ENCODE peak calls at places on chromosome 7, in six cellular contexts. W is colonic mucosa, H is GM23248, S is testis, K is AG09309, N is A549. P is an unnamed sample.

GRCh38 chr7:150586068-150586777 is 19.0 kb downstream of the GIMAP4 start:
- DNase-seq in W (no peak), H (no peak), S (no peak), K (no peak), N (no peak), P (no peak)

GRCh38 chr7:41232086-41232485 is 470.8 kb downstream of the INHBA start:
- DNase-seq in W (no peak), H (peak), S (no peak), K (no peak), N (no peak), P (no peak)

GRCh38 chr7:130362251-130362650 is 17.6 kb downstream of the CPA5 start:
- DNase-seq in W (no peak), H (no peak), S (no peak), K (no peak), N (no peak), P (no peak)

GRCh38 chr7:151412318-151412717 is 2.5 kb upstream of the WDR86 start:
- DNase-seq in W (no peak), H (no peak), S (no peak), K (no peak), N (no peak), P (no peak)

GRCh38 chr7:36287371-36288241 is 102.1 kb upstream of the ANLN start:
- DNase-seq in W (peak), H (peak), S (no peak), K (no peak), N (peak), P (no peak)

GRCh38 chr7:86437951-86438450 is 205.7 kb upstream of the GRM3 start:
- DNase-seq in W (no peak), H (no peak), S (no peak), K (no peak), N (no peak), P (no peak)

GRCh38 chr7:12564996-12565764 is 5.3 kb upstream of the SCIN start:
- DNase-seq in W (no peak), H (no peak), S (no peak), K (no peak), N (peak), P (no peak)

GRCh38 chr7:157462840-157463239 is 126.0 kb downstream of the DNAJB6 start:
- DNase-seq in W (no peak), H (no peak), S (no peak), K (no peak), N (no peak), P (no peak)

GRCh38 chr7:134018321-134018720 is 108.8 kb upstream of the LRGUK start:
- DNase-seq in W (no peak), H (no peak), S (peak), K (no peak), N (no peak), P (no peak)

GRCh38 chr7:158944195-158944594 is 87.8 kb downstream of the DYNC2I1 start:
- DNase-seq in W (no peak), H (no peak), S (no peak), K (no peak), N (no peak), P (no peak)

GRCh38 chr7:131042269-131043160 is 285.2 kb upstream of the MKLN1 start:
- DNase-seq in W (no peak), H (peak), S (no peak), K (no peak), N (no peak), P (no peak)

GRCh38 chr7:13099197-13099795 is 411.9 kb downstream of the ARL4A start:
- DNase-seq in W (no peak), H (no peak), S (no peak), K (no peak), N (peak), P (no peak)

GRCh38 chr7:81110673-81111072 is 191.8 kb upstream of the SEMA3C start:
- DNase-seq in W (no peak), H (no peak), S (no peak), K (no peak), N (no peak), P (no peak)

GRCh38 chr7:110685899-110686298 is 405.0 kb upstream of the LRRN3 start:
- DNase-seq in W (no peak), H (no peak), S (no peak), K (no peak), N (no peak), P (no peak)

GRCh38 chr7:40232242-40232929 is 97.6 kb downstream of the SUGCT start:
- DNase-seq in W (peak), H (peak), S (peak), K (no peak), N (peak), P (peak)

GRCh38 chr7:39749717-39750116 is 126.3 kb downstream of the RALA start:
- DNase-seq in W (no peak), H (no peak), S (no peak), K (no peak), N (no peak), P (no peak)

GRCh38 chr7:94647295-94647694 is 8.6 kb downstream of the SGCE start:
- DNase-seq in W (no peak), H (no peak), S (no peak), K (no peak), N (no peak), P (no peak)

GRCh38 chr7:28065308-28065707 is 115.3 kb downstream of the JAZF1 start:
- DNase-seq in W (no peak), H (peak), S (no peak), K (peak), N (no peak), P (peak)

GRCh38 chr7:129417073-129417472 is 17.2 kb upstream of the STRIP2 start:
- DNase-seq in W (no peak), H (no peak), S (no peak), K (no peak), N (no peak), P (no peak)

GRCh38 chr7:103150192-103150591 is 1.3 kb upstream of the NAPEPLD start:
- DNase-seq in W (peak), H (no peak), S (no peak), K (no peak), N (no peak), P (no peak)

GRCh38 chr7:70349819-70350218 is 751.5 kb downstream of the AUTS2 start:
- DNase-seq in W (no peak), H (no peak), S (no peak), K (no peak), N (no peak), P (no peak)

GRCh38 chr7:30869794-30870491 is 41.7 kb upstream of the AQP1 start:
- DNase-seq in W (no peak), H (peak), S (no peak), K (no peak), N (no peak), P (no peak)

GRCh38 chr7:92835851-92836488 is 403 bp downstream of the CDK6 start:
- DNase-seq in W (peak), H (peak), S (peak), K (no peak), N (peak), P (no peak)

GRCh38 chr7:87628780-87629569 is 777 bp downstream of the RUNDC3B start:
- DNase-seq in W (peak), H (peak), S (peak), K (no peak), N (peak), P (no peak)

GRCh38 chr7:26202019-26202985 is 757 bp downstream of the CBX3 start:
- DNase-seq in W (peak), H (peak), S (peak), K (no peak), N (peak), P (no peak)

GRCh38 chr7:43491984-43492383 is 90.9 kb upstream of the STK17A start:
- DNase-seq in W (no peak), H (peak), S (no peak), K (peak), N (peak), P (peak)

GRCh38 chr7:12315049-12315448 is 88.6 kb downstream of the VWDE start:
- DNase-seq in W (no peak), H (no peak), S (no peak), K (no peak), N (no peak), P (no peak)

GRCh38 chr7:157483515-157483914 is 146.7 kb downstream of the DNAJB6 start:
- DNase-seq in W (no peak), H (no peak), S (no peak), K (no peak), N (no peak), P (no peak)

GRCh38 chr7:47264021-47264651 is 317.8 kb downstream of the TNS3 start:
- DNase-seq in W (peak), H (no peak), S (no peak), K (no peak), N (no peak), P (no peak)

GRCh38 chr7:129952164-129952652 is 552 bp downstream of the UBE2H start:
- DNase-seq in W (peak), H (peak), S (peak), K (no peak), N (peak), P (no peak)

GRCh38 chr7:104940023-104940710 is 73.8 kb upstream of the KMT2E start:
- DNase-seq in W (peak), H (no peak), S (no peak), K (no peak), N (no peak), P (no peak)

GRCh38 chr7:150568714-150569113 is 1.5 kb downstream of the GIMAP4 start:
- DNase-seq in W (no peak), H (no peak), S (no peak), K (no peak), N (no peak), P (no peak)

GRCh38 chr7:50792342-50793114 is 9.8 kb upstream of the GRB10 start:
- DNase-seq in W (no peak), H (peak), S (peak), K (no peak), N (peak), P (no peak)
- H3K4me3 ChIP-seq in W (peak), H (peak), S (peak), K (peak), N (peak), P (peak)

DNA sequence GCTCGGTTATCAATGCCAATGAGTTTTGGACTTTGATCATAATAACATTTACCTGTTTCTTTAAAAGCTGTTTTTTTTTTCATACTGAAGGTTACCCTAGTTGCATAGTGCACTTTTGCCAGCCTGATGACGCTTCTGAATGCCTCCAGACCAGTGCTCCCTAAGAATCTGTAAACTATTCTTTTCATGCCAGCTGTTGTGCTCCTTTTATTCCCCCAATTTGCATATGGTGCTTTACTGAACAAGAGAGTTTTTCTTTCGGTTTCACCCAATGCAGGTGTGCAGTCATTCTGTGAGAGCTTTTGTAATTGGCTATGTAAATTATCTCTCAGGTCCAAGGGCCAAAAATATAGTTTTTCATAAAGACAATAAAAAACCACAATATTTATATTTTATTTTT is 48.1 kb upstream of the GLCCI1 start:
- DNase-seq in W (peak), H (no peak), S (no peak), K (no peak), N (no peak), P (no peak)
- H3K4me3 ChIP-seq in W (no peak), H (no peak), S (no peak), K (no peak), N (no peak), P (no peak)

GRCh38 chr7:4631021-4631663 is 51.0 kb upstream of the FOXK1 start:
- DNase-seq in W (no peak), H (no peak), S (no peak), K (no peak), N (no peak), P (no peak)

GRCh38 chr7:4633012-4633411 is 49.1 kb upstream of the FOXK1 start:
- DNase-seq in W (no peak), H (peak), S (no peak), K (no peak), N (peak), P (no peak)

GRCh38 chr7:4634166-4634565 is 47.9 kb upstream of the FOXK1 start:
- DNase-seq in W (no peak), H (peak), S (no peak), K (no peak), N (peak), P (peak)

GRCh38 chr7:4629287-4629905 is 52.7 kb upstream of the FOXK1 start:
- DNase-seq in W (no peak), H (peak), S (no peak), K (no peak), N (no peak), P (no peak)

DNA sequence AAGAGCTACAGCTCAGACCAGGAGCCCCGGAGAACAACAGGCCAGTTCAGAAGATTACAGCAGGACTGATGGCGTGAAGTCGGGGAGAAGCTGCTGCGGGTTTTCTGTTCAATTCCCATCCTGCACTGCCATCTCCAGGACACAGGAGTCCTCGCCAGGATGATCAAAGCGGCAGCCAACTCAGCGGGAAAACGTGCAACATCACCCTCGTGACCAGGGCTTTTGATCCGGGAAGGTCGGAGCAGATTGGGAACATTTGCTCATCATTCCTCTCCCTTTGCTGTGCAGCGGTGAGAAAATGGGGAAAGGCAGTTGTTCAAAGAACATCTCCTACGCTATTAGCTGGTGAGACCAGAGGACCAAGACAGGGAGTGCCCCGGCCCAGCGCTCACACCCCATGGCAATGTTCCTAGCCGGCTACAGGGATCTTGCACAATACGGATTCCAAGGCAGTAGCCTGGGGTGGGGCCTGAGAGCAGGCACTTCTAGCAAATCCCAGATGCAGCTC is 50.4 kb upstream of the FOXK1 start:
- DNase-seq in W (peak), H (peak), S (peak), K (peak), N (peak), P (peak)
- H3K4me3 ChIP-seq in W (no peak), H (peak), S (no peak), K (peak), N (peak), P (peak)

GRCh38 chr7:140673063-140673769 is 471 bp downstream of the ADCK2 start:
- DNase-seq in W (peak), H (peak), S (peak), K (no peak), N (peak), P (no peak)

GRCh38 chr7:140670343-140670935 is 2.3 kb upstream of the ADCK2 start:
- DNase-seq in W (no peak), H (no peak), S (no peak), K (no peak), N (no peak), P (no peak)

GRCh38 chr7:140673770-140674155 is 1.0 kb downstream of the ADCK2 start:
- DNase-seq in W (peak), H (no peak), S (no peak), K (no peak), N (no peak), P (no peak)

GRCh38 chr7:140672382-140673062 is at the start of gene ADCK2:
- DNase-seq in W (peak), H (peak), S (peak), K (no peak), N (peak), P (no peak)

DNA sequence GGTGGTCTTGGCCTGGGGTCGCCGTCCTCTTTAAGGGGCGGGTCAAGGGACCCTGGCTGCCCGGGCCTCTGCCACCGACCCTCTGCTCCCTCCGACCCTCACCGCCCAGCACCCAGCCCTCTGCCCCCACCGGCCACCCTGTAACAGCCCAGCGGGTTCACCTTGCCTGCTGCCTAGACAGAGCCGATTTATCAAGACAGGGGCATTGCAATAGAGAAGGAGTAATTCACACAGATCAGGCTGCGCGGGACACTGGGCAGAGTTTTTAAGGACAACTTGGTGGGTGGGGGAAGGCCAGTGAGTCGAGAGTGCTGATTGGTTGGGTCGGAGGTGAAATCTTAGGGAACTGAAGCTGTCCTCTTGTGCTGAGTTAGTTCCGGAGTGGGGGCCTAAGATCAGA is 779 bp upstream of the ADCK2 start:
- DNase-seq in W (no peak), H (no peak), S (no peak), K (no peak), N (no peak), P (no peak)
- H3K4me3 ChIP-seq in W (no peak), H (no peak), S (no peak), K (no peak), N (no peak), P (no peak)

GRCh38 chr7:44961844-44962482 is 16.9 kb downstream of the MYO1G start:
- DNase-seq in W (no peak), H (peak), S (no peak), K (no peak), N (no peak), P (no peak)
- H3K4me3 ChIP-seq in W (peak), H (peak), S (peak), K (no peak), N (no peak), P (peak)

GRCh38 chr7:102029616-102030015 is 212.2 kb downstream of the CUX1 start:
- DNase-seq in W (no peak), H (no peak), S (no peak), K (no peak), N (no peak), P (no peak)

GRCh38 chr7:102030696-102031095 is 213.3 kb downstream of the CUX1 start:
- DNase-seq in W (no peak), H (no peak), S (no peak), K (no peak), N (no peak), P (no peak)

GRCh38 chr7:102024005-102024768 is 206.8 kb downstream of the CUX1 start:
- DNase-seq in W (no peak), H (no peak), S (no peak), K (no peak), N (no peak), P (no peak)

GRCh38 chr7:102024769-102025391 is 207.5 kb downstream of the CUX1 start:
- DNase-seq in W (peak), H (no peak), S (no peak), K (no peak), N (peak), P (no peak)

DNA sequence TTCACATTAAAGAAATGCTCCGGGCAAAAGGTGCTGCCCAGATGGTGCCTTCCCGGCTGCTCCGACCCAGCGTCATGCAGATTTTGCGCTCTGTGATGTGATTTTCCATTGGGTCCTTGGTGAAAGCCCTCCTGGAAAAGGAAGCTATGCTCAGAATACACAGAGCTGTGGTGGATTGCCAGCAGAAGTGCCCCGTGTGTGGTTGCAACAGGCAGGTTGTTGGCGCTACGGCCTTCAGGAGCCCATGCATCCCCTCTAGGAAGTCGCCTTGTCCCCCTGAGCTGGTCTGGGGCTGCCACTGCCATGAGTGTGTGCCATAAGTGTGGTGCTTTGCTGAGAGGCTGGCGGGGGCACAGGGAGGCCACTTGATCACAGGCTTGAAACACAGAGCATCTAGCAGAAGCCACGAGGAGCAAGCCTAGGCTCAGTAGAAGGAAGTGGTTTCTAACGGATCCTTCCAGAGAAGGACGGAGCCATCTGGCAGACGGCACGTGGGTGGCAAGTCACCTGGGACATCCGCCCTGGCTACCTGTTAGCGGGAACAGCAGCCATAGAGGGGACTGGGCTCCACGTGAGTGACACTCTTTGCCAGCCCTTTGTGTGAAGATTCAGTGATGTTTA is 210.9 kb downstream of the CUX1 start:
- DNase-seq in W (no peak), H (no peak), S (no peak), K (no peak), N (no peak), P (no peak)
- H3K4me3 ChIP-seq in W (no peak), H (no peak), S (no peak), K (no peak), N (no peak), P (no peak)

GRCh38 chr7:17144313-17144712 is 154.1 kb upstream of the AHR start:
- DNase-seq in W (no peak), H (peak), S (no peak), K (no peak), N (peak), P (no peak)
- H3K4me3 ChIP-seq in W (no peak), H (no peak), S (no peak), K (no peak), N (no peak), P (no peak)

GRCh38 chr7:38600746-38601145 is 30.4 kb downstream of the AMPH start:
- DNase-seq in W (no peak), H (no peak), S (no peak), K (no peak), N (no peak), P (no peak)
- H3K4me3 ChIP-seq in W (no peak), H (no peak), S (no peak), K (no peak), N (no peak), P (no peak)